ENCODE peak calls at places on chromosomes 16 and 17, in ten cellular contexts. P is heart left ventricle, F is adrenal gland, A is endothelial cell of umbilical vein, E is IMR-90, V is right lobe of liver, N is HCT116, G is ovary, S is lower leg skin, X is tibial nerve. H is an unnamed sample.

GRCh38 chr17:74185786-74186185 is 17.7 kb upstream of the RPL38 start:
- DNase-seq in P (no peak), F (no peak), A (no peak), E (no peak), V (no peak), N (no peak), G (no peak), S (no peak), X (no peak), H (no peak)

GRCh38 chr16:49283376-49284049 is 1.9 kb upstream of the CBLN1 start:
- DNase-seq in P (no peak), F (no peak), A (no peak), E (no peak), V (no peak), N (no peak), G (no peak), S (no peak), X (no peak), H (no peak)

GRCh38 chr16:53913082-53913870 is 209.3 kb downstream of the FTO start:
- DNase-seq in P (peak), F (peak), A (no peak), E (peak), V (no peak), N (no peak), G (no peak), S (no peak), X (no peak), H (peak)

GRCh38 chr16:66650707-66651473 is 45.7 kb downstream of the CMTM4 start:
- DNase-seq in P (peak), F (peak), A (peak), E (peak), V (peak), N (peak), G (peak), S (peak), X (peak), H (peak)

GRCh38 chr17:38322156-38322779 is 21.5 kb downstream of the GPR179 start:
- DNase-seq in P (peak), F (peak), A (no peak), E (peak), V (peak), N (peak), G (peak), S (peak), X (peak), H (peak)

GRCh38 chr16:52497067-52497816 is 49.7 kb downstream of the TOX3 start:
- DNase-seq in P (no peak), F (no peak), A (no peak), E (no peak), V (no peak), N (no peak), G (no peak), S (no peak), X (no peak), H (no peak)

GRCh38 chr16:720990-721764 is at the start of gene ANTKMT:
- DNase-seq in P (peak), F (peak), A (peak), E (peak), V (peak), N (no peak), G (peak), S (peak), X (peak), H (peak)

GRCh38 chr16:58500329-58501241 is 642 bp downstream of the NDRG4 start:
- DNase-seq in P (no peak), F (no peak), A (no peak), E (no peak), V (no peak), N (no peak), G (no peak), S (peak), X (no peak), H (no peak)

GRCh38 chr17:39808409-39808997 is 55.6 kb downstream of the IKZF3 start:
- DNase-seq in P (no peak), F (no peak), A (no peak), E (no peak), V (no peak), N (no peak), G (no peak), S (no peak), X (no peak), H (no peak)

GRCh38 chr16:12043953-12044352 is 67.4 kb downstream of the SNX29 start:
- DNase-seq in P (no peak), F (no peak), A (no peak), E (no peak), V (no peak), N (no peak), G (no peak), S (no peak), X (no peak), H (no peak)

GRCh38 chr17:36824678-36825091 is 112.6 kb upstream of the LHX1 start:
- DNase-seq in P (no peak), F (no peak), A (no peak), E (no peak), V (no peak), N (no peak), G (no peak), S (no peak), X (no peak), H (no peak)

GRCh38 chr16:86808863-86809444 is 230.6 kb downstream of the FOXL1 start:
- DNase-seq in P (no peak), F (no peak), A (no peak), E (no peak), V (no peak), N (no peak), G (no peak), S (no peak), X (no peak), H (no peak)

GRCh38 chr17:4837471-4838305 is 4.5 kb downstream of the MINK1 start:
- DNase-seq in P (no peak), F (peak), A (no peak), E (no peak), V (no peak), N (no peak), G (peak), S (no peak), X (no peak), H (peak)

GRCh38 chr17:48746916-48747444 is 18.4 kb upstream of the HOXB13 start:
- DNase-seq in P (no peak), F (no peak), A (no peak), E (no peak), V (no peak), N (no peak), G (no peak), S (no peak), X (no peak), H (no peak)

GRCh38 chr16:55655709-55656694 is at the start of gene SLC6A2:
- DNase-seq in P (no peak), F (no peak), A (no peak), E (no peak), V (no peak), N (no peak), G (no peak), S (peak), X (no peak), H (peak)

GRCh38 chr17:17146791-17147406 is 59.2 kb downstream of the PLD6 start:
- DNase-seq in P (no peak), F (no peak), A (no peak), E (no peak), V (no peak), N (peak), G (no peak), S (no peak), X (no peak), H (no peak)

GRCh38 chr16:15643453-15644305 is 725 bp upstream of the MARF1 start:
- DNase-seq in P (peak), F (peak), A (peak), E (peak), V (no peak), N (peak), G (peak), S (no peak), X (no peak), H (peak)

GRCh38 chr17:79630821-79631639 is 20.2 kb upstream of the RBFOX3 start:
- DNase-seq in P (peak), F (no peak), A (no peak), E (no peak), V (peak), N (no peak), G (peak), S (peak), X (no peak), H (peak)

GRCh38 chr17:14940112-14940945 is 324.8 kb downstream of the PMP22 start:
- DNase-seq in P (no peak), F (peak), A (no peak), E (no peak), V (no peak), N (no peak), G (no peak), S (no peak), X (no peak), H (no peak)

GRCh38 chr17:32265192-32265895 is at the start of gene RHBDL3:
- DNase-seq in P (no peak), F (no peak), A (no peak), E (no peak), V (no peak), N (no peak), G (peak), S (no peak), X (no peak), H (no peak)

GRCh38 chr16:84505249-84506156 is 1.0 kb upstream of the MEAK7 start:
- DNase-seq in P (no peak), F (no peak), A (no peak), E (no peak), V (no peak), N (no peak), G (no peak), S (peak), X (no peak), H (no peak)

GRCh38 chr16:84502581-84502980 is 1.9 kb downstream of the MEAK7 start:
- DNase-seq in P (no peak), F (no peak), A (no peak), E (no peak), V (no peak), N (no peak), G (no peak), S (no peak), X (no peak), H (no peak)

GRCh38 chr16:84503751-84504395 is 586 bp downstream of the MEAK7 start:
- DNase-seq in P (no peak), F (peak), A (peak), E (peak), V (no peak), N (no peak), G (no peak), S (no peak), X (no peak), H (no peak)

GRCh38 chr16:84502075-84502474 is 2.4 kb downstream of the MEAK7 start:
- DNase-seq in P (no peak), F (no peak), A (no peak), E (no peak), V (no peak), N (no peak), G (no peak), S (no peak), X (no peak), H (no peak)

GRCh38 chr16:84504420-84505248 is at the start of gene MEAK7:
- DNase-seq in P (peak), F (peak), A (peak), E (peak), V (peak), N (peak), G (peak), S (peak), X (peak), H (peak)
- TF ChIP-seq POLR2A in P (peak), F (no peak), A (no peak), E (peak), V (peak), N (peak), G (peak), S (no peak), X (peak), H (peak)

DNA sequence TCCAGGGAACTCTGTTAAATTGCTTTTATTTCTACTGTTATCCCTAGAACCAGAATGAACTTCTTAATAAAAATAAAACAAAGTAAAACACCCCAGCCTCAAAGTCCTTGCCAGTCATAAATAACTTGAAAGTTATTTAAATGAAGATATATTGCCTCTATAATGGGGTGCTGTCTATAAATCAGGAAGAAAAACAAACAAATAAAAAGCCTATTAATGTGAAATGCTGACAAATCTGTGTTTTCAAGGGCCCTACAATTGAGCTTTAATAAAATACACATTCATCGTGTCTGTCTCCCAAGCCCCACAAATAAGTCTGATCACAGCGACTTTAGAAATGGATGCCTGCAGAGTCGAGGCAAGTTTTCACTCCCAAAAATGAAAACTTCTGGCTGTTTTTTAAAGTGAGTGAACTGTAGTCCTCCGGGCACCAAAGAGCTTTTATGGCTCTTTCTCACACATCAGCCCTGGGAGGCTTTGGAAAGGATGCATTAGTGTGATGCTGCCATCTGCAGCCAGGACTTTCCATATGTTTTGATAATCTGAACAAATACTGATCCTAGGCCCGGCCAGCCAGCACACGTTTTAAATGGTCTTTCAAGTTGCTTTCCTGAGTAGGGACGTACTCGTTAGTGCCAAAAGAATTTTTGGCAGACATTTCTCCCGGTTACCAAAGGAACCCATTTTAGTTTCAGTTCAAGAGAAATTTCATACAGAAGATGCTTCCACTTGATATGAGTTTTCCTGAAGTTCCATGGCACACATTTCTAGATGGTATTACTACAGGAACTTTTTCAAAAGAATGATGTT is 16.3 kb downstream of the NACA2 start:
- DNase-seq in P (peak), F (no peak), A (peak), E (peak), V (no peak), N (peak), G (no peak), S (no peak), X (no peak), H (no peak)
- TF ChIP-seq CTCF in P (no peak), F (no peak), A (no peak), E (peak), V (no peak), N (peak), G (no peak), S (no peak), X (no peak), H (no peak)

GRCh38 chr17:8062435-8062806 is 23.6 kb downstream of the ALOX15B start:
- DNase-seq in P (no peak), F (peak), A (peak), E (peak), V (no peak), N (no peak), G (no peak), S (no peak), X (no peak), H (no peak)
- H3K4me3 ChIP-seq in P (no peak), F (no peak), A (no peak), E (no peak), V (no peak), N (no peak), G (peak), S (no peak), X (no peak), H (no peak)

GRCh38 chr17:30186761-30187160 is 48.7 kb downstream of the SLC6A4 start:
- DNase-seq in P (no peak), F (no peak), A (no peak), E (no peak), V (no peak), N (no peak), G (no peak), S (no peak), X (no peak), H (no peak)

GRCh38 chr17:30187528-30187927 is 48.0 kb downstream of the SLC6A4 start:
- DNase-seq in P (no peak), F (no peak), A (no peak), E (no peak), V (no peak), N (no peak), G (no peak), S (no peak), X (no peak), H (no peak)

GRCh38 chr17:30196504-30196903 is 39.0 kb downstream of the SLC6A4 start:
- DNase-seq in P (no peak), F (no peak), A (peak), E (no peak), V (no peak), N (no peak), G (no peak), S (no peak), X (no peak), H (no peak)

GRCh38 chr17:30188211-30188939 is 47.1 kb downstream of the SLC6A4 start:
- DNase-seq in P (no peak), F (no peak), A (no peak), E (no peak), V (no peak), N (no peak), G (no peak), S (no peak), X (no peak), H (no peak)

GRCh38 chr17:30191072-30191471 is 44.4 kb downstream of the SLC6A4 start:
- DNase-seq in P (no peak), F (no peak), A (no peak), E (no peak), V (no peak), N (no peak), G (no peak), S (no peak), X (no peak), H (no peak)
- TF ChIP-seq POLR2A in P (no peak), F (no peak), A (no peak), E (no peak), V (no peak), N (no peak), G (no peak), S (no peak), X (no peak), H (no peak)

DNA sequence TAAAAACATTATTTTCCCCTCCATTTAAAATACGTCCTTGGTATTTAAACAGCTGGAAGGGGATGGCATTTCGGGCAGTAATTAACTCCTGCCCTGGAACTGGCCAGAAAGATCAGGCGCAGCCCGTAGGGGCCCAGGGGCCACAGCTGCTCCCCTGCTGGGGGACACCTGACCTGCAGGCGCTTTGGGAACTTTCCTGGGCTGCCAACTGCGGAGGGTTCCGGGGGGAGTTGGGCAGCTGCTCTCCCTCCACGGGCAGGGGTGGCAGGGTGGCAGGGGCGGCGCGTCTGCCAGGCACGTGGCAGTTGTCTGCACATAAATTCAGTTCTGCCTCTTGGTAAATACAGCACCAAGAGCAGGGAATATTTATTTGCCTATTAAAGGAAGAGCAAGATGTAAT is 30.1 kb upstream of the CHMP6 start:
- DNase-seq in P (no peak), F (no peak), A (no peak), E (no peak), V (no peak), N (no peak), G (no peak), S (no peak), X (no peak), H (no peak)
- TF ChIP-seq CTCF in P (no peak), F (no peak), A (no peak), E (peak), V (no peak), N (no peak), G (no peak), S (no peak), X (no peak), H (no peak)

DNA sequence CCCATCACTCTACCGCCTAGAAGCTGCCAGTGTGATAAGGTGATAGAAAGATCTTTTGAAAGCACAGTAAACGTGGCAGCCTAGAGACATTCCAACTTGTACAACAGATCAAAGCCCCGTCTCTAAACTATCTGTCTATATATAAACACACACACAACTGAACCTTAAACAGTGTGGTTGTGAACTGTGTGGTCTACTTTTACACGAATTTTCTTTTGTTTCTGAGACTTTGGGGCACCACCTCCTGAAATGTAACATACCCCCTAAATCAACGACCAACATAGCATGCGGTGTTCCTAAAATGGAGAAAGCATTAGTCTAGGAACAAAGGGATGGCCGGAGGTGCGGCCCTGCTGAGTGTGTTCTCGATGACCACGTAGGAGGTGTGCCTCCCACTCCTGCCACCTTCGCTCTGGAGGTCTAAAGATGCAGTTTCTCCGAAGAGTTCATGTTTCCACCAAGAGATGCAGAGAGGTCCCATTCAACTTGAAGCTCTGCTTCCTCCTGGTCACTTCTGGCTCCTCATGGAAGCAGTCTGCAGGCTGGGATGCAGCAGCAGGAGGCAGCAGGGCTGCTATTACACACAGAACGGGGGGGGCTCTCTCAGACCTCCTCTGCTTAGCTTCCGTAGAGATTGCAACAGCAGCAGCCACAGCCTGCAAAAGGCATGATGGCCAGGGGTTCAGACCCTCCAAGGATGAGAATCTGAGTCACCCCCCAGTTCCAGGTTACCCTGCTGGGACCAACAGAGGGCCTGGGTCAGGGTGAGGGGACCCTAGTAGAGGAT is 22.6 kb upstream of the USP10 start:
- DNase-seq in P (no peak), F (no peak), A (no peak), E (peak), V (no peak), N (no peak), G (no peak), S (no peak), X (no peak), H (no peak)
- H3K4me3 ChIP-seq in P (no peak), F (no peak), A (no peak), E (no peak), V (no peak), N (no peak), G (no peak), S (no peak), X (no peak), H (no peak)

H was measured in testis.